ENCODE peak calls at places on chromosomes 4 and X, in eight cellular contexts. M is fibroblast of lung, N is HCT116, J is GM23248, A is OCI-LY7, U is IMR-90, P is hepatocyte, O is neuronal stem cell. S is an unnamed sample.

GRCh38 chr4:41815478-41815877 is 67.0 kb upstream of the PHOX2B start:
- DNase-seq in M (no peak), N (no peak), J (no peak), A (no peak), U (no peak), P (no peak), O (no peak), S (no peak)

GRCh38 chr4:177008071-177008835 is 215.5 kb upstream of the VEGFC start:
- DNase-seq in M (peak), N (no peak), J (peak), A (no peak), U (peak), P (no peak), O (no peak), S (no peak)

GRCh38 chrX:150216716-150217115 is 146.4 kb upstream of the MAMLD1 start:
- DNase-seq in M (no peak), N (no peak), J (no peak), A (no peak), U (no peak), P (no peak), O (no peak), S (no peak)

GRCh38 chrX:105876658-105877057 is 54.3 kb downstream of the NRK start:
- DNase-seq in M (no peak), N (peak), J (no peak), A (peak), U (peak), P (peak), O (peak), S (no peak)

GRCh38 chr4:155999743-156000142 is 46.1 kb upstream of the CTSO start:
- DNase-seq in M (peak), N (peak), J (no peak), A (no peak), U (no peak), P (peak), O (peak), S (no peak)

GRCh38 chr4:150280081-150280950 is 202.1 kb downstream of the DCLK2 start:
- DNase-seq in M (peak), N (no peak), J (peak), A (no peak), U (peak), P (peak), O (peak), S (no peak)

GRCh38 chr4:39036172-39036571 is 4.0 kb upstream of the TMEM156 start:
- DNase-seq in M (peak), N (no peak), J (no peak), A (no peak), U (peak), P (no peak), O (no peak), S (no peak)

GRCh38 chr4:125266901-125267601 is 47.7 kb upstream of the FAT4 start:
- DNase-seq in M (peak), N (no peak), J (peak), A (no peak), U (peak), P (peak), O (no peak), S (no peak)

GRCh38 chr4:93605163-93605562 is 223.4 kb upstream of the ATOH1 start:
- DNase-seq in M (no peak), N (no peak), J (no peak), A (no peak), U (no peak), P (no peak), O (no peak), S (no peak)

GRCh38 chr4:11542952-11543351 is 114.3 kb upstream of the HS3ST1 start:
- DNase-seq in M (no peak), N (peak), J (no peak), A (no peak), U (no peak), P (no peak), O (no peak), S (no peak)

GRCh38 chr4:78610546-78611214 is 59.1 kb downstream of the ANXA3 start:
- DNase-seq in M (peak), N (no peak), J (peak), A (peak), U (peak), P (no peak), O (no peak), S (no peak)

GRCh38 chr4:8910822-8911310 is 39.2 kb upstream of the HMX1 start:
- DNase-seq in M (no peak), N (no peak), J (peak), A (no peak), U (no peak), P (no peak), O (no peak), S (no peak)

GRCh38 chr4:52655505-52655904 is 3.6 kb downstream of the USP46 start:
- DNase-seq in M (no peak), N (no peak), J (no peak), A (no peak), U (no peak), P (no peak), O (no peak), S (no peak)

GRCh38 chrX:47644557-47645091 is 5.7 kb downstream of the ELK1 start:
- DNase-seq in M (peak), N (no peak), J (peak), A (no peak), U (peak), P (peak), O (no peak), S (peak)

GRCh38 chr4:147287588-147287890 is 193.4 kb upstream of the EDNRA start:
- DNase-seq in M (no peak), N (no peak), J (no peak), A (no peak), U (no peak), P (no peak), O (no peak), S (no peak)

GRCh38 chrX:9647475-9647874 is 118.2 kb downstream of the GPR143 start:
- DNase-seq in M (no peak), N (no peak), J (no peak), A (no peak), U (no peak), P (no peak), O (no peak), S (no peak)

GRCh38 chr4:84932462-84932861 is 34.0 kb downstream of the WDFY3 start:
- DNase-seq in M (no peak), N (no peak), J (no peak), A (no peak), U (no peak), P (no peak), O (no peak), S (no peak)

GRCh38 chr4:2415213-2415612 is 3.2 kb downstream of the ZFYVE28 start:
- DNase-seq in M (no peak), N (no peak), J (no peak), A (no peak), U (no peak), P (no peak), O (no peak), S (no peak)

GRCh38 chr4:30945586-30945985 is 225.4 kb downstream of the PCDH7 start:
- DNase-seq in M (peak), N (peak), J (no peak), A (no peak), U (peak), P (no peak), O (no peak), S (no peak)

GRCh38 chrX:15475021-15475420 is 18.1 kb downstream of the PIR start:
- DNase-seq in M (peak), N (no peak), J (peak), A (no peak), U (no peak), P (no peak), O (no peak), S (no peak)

GRCh38 chr4:37510626-37511025 is 175.6 kb downstream of the RELL1 start:
- DNase-seq in M (no peak), N (no peak), J (no peak), A (no peak), U (no peak), P (no peak), O (no peak), S (no peak)

GRCh38 chrX:45622538-45622937 is 421.9 kb upstream of the DIPK2B start:
- DNase-seq in M (peak), N (no peak), J (peak), A (no peak), U (peak), P (no peak), O (no peak), S (no peak)

GRCh38 chr4:1382776-1383727 is 23.2 kb downstream of the NKX1-1 start:
- DNase-seq in M (no peak), N (no peak), J (no peak), A (no peak), U (no peak), P (no peak), O (no peak), S (no peak)

GRCh38 chr4:128858875-128859696 is 49.6 kb downstream of the JADE1 start:
- DNase-seq in M (peak), N (no peak), J (peak), A (no peak), U (peak), P (no peak), O (no peak), S (peak)

GRCh38 chr4:168577624-168578023 is 80.8 kb downstream of the PALLD start:
- DNase-seq in M (no peak), N (no peak), J (no peak), A (no peak), U (no peak), P (no peak), O (no peak), S (no peak)

GRCh38 chr4:32440391-32440790 is 1720.2 kb downstream of the PCDH7 start:
- DNase-seq in M (no peak), N (no peak), J (no peak), A (peak), U (no peak), P (no peak), O (no peak), S (no peak)

GRCh38 chr4:7971881-7972500 is 32.3 kb upstream of the AFAP1 start:
- DNase-seq in M (no peak), N (no peak), J (peak), A (no peak), U (no peak), P (no peak), O (no peak), S (no peak)

GRCh38 chrX:47862680-47863079 is 26.0 kb downstream of the ZNF81 start:
- DNase-seq in M (no peak), N (no peak), J (no peak), A (no peak), U (no peak), P (no peak), O (no peak), S (no peak)

GRCh38 chrX:7132335-7133035 is 15.0 kb upstream of the STS start:
- DNase-seq in M (peak), N (peak), J (peak), A (peak), U (peak), P (peak), O (no peak), S (peak)

GRCh38 chrX:124388562-124388961 is 42.2 kb downstream of the SH2D1A start:
- DNase-seq in M (peak), N (peak), J (peak), A (peak), U (peak), P (peak), O (peak), S (peak)

GRCh38 chrX:152641996-152642395 is 4.3 kb downstream of the GABRQ start:
- DNase-seq in M (no peak), N (no peak), J (peak), A (no peak), U (peak), P (peak), O (peak), S (peak)

GRCh38 chrX:53445977-53446376 is 11.8 kb upstream of the HSD17B10 start:
- DNase-seq in M (peak), N (no peak), J (peak), A (no peak), U (peak), P (peak), O (no peak), S (peak)

GRCh38 chr4:54015421-54016065 is 48.9 kb downstream of the CHIC2 start:
- DNase-seq in M (no peak), N (no peak), J (no peak), A (peak), U (no peak), P (no peak), O (peak), S (no peak)
- H3K4me2 ChIP-seq in M (no peak), N (no peak), J (no peak), A (peak), U (no peak), P (no peak), O (peak), S (no peak)

DNA sequence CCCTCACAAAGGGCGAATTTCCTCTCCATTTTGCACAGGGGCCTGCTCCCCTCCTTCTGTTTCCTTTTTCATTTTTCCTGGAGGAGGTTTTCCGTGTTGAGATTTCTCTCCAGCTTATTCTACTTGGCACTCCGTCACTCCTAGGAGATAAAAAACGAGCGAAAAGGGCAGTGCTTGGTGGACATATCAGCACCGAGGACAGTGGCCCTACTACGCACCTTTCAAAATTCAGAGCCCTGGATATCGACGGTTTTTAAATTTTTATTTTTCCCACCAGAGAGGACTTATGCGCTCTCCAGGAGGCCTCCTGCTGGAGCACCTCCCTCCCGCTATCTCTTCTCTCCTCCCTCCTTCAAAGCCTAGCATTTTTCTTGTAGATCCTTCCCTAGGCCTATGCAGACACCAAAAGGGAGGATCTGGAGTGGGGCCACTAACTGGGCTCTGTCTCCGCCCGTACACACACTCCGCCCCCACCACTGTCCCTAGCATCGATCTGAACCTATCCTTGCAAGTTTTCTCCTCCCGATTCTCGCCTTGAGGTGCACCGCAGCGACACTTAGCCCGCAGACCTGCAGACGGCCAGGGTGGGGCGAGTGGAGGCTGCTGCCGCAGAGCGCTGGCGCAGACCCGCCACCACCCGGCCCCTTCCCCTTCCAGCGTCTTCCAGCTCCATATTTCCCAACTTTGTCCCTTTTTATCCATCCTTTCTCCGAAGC is 8.5 kb upstream of the TCEAL9 start:
- DNase-seq in M (no peak), N (no peak), J (no peak), A (no peak), U (no peak), P (no peak), O (no peak), S (no peak)
- H3K4me2 ChIP-seq in M (no peak), N (no peak), J (no peak), A (no peak), U (no peak), P (peak), O (peak), S (no peak)

GRCh38 chr4:143352720-143353119 is 16.0 kb downstream of the GAB1 start:
- DNase-seq in M (peak), N (no peak), J (no peak), A (no peak), U (no peak), P (no peak), O (no peak), S (no peak)
- H3K4me2 ChIP-seq in M (no peak), N (no peak), J (no peak), A (peak), U (no peak), P (peak), O (no peak), S (no peak)

DNA sequence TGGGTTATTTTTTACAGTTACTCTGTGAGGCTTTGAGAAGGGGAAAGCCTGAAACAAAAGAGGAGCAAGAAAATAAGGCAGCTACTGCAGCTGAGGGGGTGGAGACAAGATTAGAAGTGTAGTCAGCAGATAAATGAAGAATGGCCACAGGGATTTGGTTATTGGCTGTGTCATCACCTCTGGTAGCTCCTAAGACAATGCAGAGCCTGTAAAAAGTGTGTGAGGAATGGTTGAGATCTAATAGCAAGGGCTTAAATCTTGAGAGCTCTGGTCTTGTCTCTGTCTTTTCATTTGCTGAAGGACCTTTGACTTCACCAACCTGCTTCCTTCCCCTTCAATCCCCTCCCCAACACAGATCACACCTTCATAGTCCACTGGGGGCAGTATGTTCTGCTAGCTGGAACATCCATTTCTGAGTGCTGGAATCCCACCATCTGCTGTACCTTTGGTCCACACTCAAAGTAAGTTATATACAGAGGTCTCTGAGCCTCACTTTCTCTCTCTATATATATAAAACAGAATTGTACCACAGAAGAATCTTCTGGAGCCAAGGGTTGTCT is 213.7 kb upstream of the ZIC3 start:
- DNase-seq in M (no peak), N (no peak), J (no peak), A (peak), U (no peak), P (no peak), O (no peak), S (peak)
- H3K4me2 ChIP-seq in M (no peak), N (no peak), J (no peak), A (no peak), U (no peak), P (no peak), O (no peak), S (no peak)

DNA sequence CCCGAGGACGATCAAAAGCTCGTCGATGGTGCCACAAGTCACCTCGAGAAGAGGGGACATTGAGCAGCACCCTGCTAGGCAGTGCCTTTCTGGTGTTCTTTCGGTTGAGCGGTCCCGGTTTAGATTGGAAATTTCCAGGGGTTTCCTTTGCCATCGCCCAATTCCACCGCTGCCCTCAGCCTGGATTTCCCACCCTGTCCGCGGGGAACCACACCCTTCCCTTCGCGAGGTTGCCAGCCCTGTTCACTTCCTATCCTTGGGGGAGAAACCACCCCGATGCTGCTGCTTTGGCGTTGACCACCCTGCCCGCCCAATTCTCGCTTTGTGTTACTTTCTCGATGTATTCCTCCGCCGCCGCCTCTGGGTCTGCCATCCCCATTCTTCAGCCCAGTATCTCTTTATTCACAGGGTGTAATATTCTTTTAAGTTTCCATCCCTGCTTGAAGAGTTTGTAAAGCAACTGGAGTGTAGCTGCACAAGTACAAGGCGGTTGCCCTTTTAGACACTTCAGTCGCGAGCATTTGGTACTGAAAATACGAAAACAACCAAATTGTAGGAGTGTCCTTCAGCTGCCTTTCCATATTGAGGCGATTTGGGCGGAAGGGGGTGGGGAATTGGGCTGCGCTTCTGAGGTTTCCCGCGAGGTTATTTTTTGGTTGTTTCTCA is 1.1 kb downstream of the OGT start:
- DNase-seq in M (peak), N (no peak), J (peak), A (peak), U (peak), P (peak), O (peak), S (peak)
- H3K4me2 ChIP-seq in M (peak), N (peak), J (peak), A (peak), U (peak), P (peak), O (peak), S (peak)

DNA sequence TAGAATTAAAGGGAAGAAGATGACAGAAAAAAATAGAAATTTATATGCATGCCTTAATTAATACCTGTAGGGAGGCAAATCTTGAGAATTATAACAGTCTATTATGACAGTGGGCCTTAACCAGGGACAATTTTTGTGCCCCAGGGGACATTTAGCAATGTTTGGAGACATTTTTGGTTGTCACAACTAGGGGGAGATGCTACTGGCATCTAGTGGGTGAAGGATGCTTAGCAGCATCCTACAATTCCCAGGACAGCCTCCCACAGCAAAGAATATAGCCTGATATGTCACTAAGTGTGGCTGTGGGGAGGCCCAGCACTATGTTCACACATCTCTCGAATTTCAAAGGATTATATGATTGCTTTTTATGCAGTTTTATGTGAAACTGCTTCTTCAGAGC is 10.5 kb downstream of the GPR82 start:
- DNase-seq in M (no peak), N (peak), J (peak), A (peak), U (peak), P (no peak), O (no peak), S (peak)
- H3K4me2 ChIP-seq in M (no peak), N (no peak), J (no peak), A (peak), U (no peak), P (no peak), O (no peak), S (no peak)

GRCh38 chrX:40511258-40511657 is 69.5 kb upstream of the ATP6AP2 start:
- DNase-seq in M (no peak), N (no peak), J (no peak), A (no peak), U (no peak), P (no peak), O (no peak), S (no peak)

GRCh38 chrX:40513835-40514234 is 66.9 kb upstream of the ATP6AP2 start:
- DNase-seq in M (peak), N (no peak), J (no peak), A (no peak), U (no peak), P (no peak), O (no peak), S (no peak)

GRCh38 chrX:40508560-40508959 is 72.2 kb upstream of the ATP6AP2 start:
- DNase-seq in M (no peak), N (no peak), J (no peak), A (no peak), U (no peak), P (no peak), O (no peak), S (no peak)

GRCh38 chrX:40514376-40514775 is 66.4 kb upstream of the ATP6AP2 start:
- DNase-seq in M (peak), N (no peak), J (no peak), A (no peak), U (no peak), P (no peak), O (no peak), S (no peak)

GRCh38 chrX:40513012-40513411 is 67.8 kb upstream of the ATP6AP2 start:
- DNase-seq in M (no peak), N (no peak), J (no peak), A (no peak), U (no peak), P (no peak), O (no peak), S (no peak)
- H3K4me2 ChIP-seq in M (no peak), N (no peak), J (no peak), A (no peak), U (no peak), P (no peak), O (no peak), S (no peak)

S was measured in A549.